ENCODE peak calls at places on chromosomes 6 and 20, in four cellular contexts. K is H1, N is trophoblast cell, D is IMR-90. Y is an unnamed sample.

GRCh38 chr6:100899202-100899601 is 18.1 kb upstream of the ASCC3 start:
- DNase-seq in K (no peak), N (no peak), D (no peak), Y (no peak)

GRCh38 chr6:85390775-85391174 is 59.1 kb upstream of the NT5E start:
- DNase-seq in K (no peak), N (no peak), D (peak), Y (no peak)

GRCh38 chr6:31734703-31735500 is 1.4 kb downstream of the CLIC1 start:
- DNase-seq in K (peak), N (peak), D (peak), Y (peak)

GRCh38 chr6:151765444-151765886 is 42.0 kb upstream of the ESR1 start:
- DNase-seq in K (no peak), N (peak), D (peak), Y (peak)

GRCh38 chr6:88763160-88763559 is 200.3 kb downstream of the RNGTT start:
- DNase-seq in K (no peak), N (peak), D (peak), Y (no peak)

GRCh38 chr20:63977392-63978276 is 1.8 kb downstream of the SAMD10 start:
- DNase-seq in K (no peak), N (no peak), D (peak), Y (no peak)

GRCh38 chr6:73036689-73037088 is 188.6 kb downstream of the KHDC1L start:
- DNase-seq in K (no peak), N (no peak), D (no peak), Y (no peak)

GRCh38 chr20:34709836-34710567 is 5.9 kb downstream of the TP53INP2 start:
- DNase-seq in K (no peak), N (peak), D (peak), Y (peak)

GRCh38 chr6:125953502-125953875 is 3.1 kb upstream of the HINT3 start:
- DNase-seq in K (peak), N (peak), D (no peak), Y (no peak)

DNA sequence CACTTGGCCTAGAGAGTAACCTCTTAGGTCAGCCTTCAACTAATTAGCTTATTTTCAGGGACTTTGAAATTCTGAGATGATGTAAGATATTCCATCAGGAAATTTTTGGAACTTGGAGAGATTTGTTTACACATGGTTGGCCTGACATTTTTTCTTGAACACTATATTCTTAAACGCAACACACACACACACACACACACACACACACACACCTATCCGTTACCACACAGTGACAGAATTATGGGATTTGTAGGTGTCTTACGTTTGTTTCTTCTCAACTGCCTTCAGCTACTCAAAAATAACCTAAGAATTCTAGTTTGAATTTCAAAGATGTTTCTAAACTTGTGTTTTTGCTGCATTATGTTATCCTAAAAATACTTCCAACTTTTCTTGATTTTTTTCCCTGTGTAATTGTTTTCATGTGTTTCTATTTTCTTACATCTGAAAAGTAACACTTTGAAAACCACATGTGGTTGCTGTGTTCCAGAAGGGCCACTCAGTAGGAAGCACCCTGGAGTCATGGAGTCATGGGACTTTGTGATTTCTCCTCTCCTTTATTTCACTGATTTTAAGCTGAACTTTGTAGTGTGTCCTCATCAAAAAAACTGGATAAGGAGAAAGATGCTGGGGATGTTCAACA is 32.0 kb downstream of the MARCKS start:
- DNase-seq in K (no peak), N (no peak), D (no peak), Y (no peak)
- H3K27ac ChIP-seq in K (no peak), N (no peak), D (no peak), Y (no peak)

GRCh38 chr20:50308166-50308512 is 117.5 kb downstream of the CEBPB start:
- DNase-seq in K (no peak), N (no peak), D (no peak), Y (no peak)
- H2BK120ac ChIP-seq in K (no peak), N (no peak), D (peak), Y (no peak)

DNA sequence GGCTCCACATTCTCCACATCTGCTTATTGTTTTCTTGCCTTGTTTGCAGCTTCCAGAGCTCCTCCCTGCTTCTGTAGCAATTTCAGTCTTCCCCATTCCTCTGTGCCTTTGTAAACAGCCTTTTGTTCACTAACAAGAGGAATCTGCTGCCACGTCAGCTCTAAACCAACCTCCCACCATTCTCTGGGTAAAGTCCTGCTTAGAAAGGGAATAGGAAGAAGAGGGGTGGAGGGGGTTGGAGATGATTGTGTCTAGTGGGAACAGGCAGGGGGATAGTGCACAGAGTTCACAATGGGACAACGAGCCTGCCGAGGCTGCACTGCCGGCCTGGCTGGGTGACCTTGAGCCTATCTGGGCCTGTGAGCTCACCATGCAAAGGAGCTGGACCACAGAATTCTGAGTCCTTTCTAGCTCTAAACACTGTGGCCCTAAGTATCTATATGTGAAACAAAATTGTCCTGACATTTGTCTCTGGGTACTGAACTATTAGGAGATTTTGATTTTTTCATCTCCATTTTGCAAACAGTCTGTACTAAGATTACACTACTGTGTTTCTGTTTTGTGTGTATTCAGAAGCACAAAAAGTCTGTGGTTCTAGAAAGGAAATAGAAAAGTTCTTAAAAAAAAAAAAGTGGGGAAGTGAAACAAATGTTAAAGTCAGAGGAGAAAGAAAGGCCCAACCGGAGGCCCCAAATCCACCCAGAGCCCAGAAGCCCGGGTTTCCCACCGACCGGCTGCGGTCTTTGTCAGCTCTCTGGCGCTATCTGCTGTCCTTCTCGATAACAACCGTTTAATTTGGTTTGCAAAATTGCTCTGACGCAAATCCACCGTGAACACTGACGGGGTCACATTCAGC is 1.4 kb upstream of the PRND start:
- DNase-seq in K (peak), N (peak), D (peak), Y (peak)
- H3K18ac ChIP-seq in K (peak), N (no peak), D (no peak), Y (no peak)

GRCh38 chr20:61436268-61436667 is 184.2 kb downstream of the CDH4 start:
- DNase-seq in K (no peak), N (no peak), D (peak), Y (no peak)

GRCh38 chr20:61439251-61439650 is 187.2 kb downstream of the CDH4 start:
- DNase-seq in K (no peak), N (no peak), D (no peak), Y (no peak)

GRCh38 chr20:61436674-61437279 is 184.7 kb downstream of the CDH4 start:
- DNase-seq in K (peak), N (no peak), D (peak), Y (peak)

GRCh38 chr20:61437280-61438206 is 185.5 kb downstream of the CDH4 start:
- DNase-seq in K (no peak), N (no peak), D (peak), Y (peak)

GRCh38 chr20:61438285-61438684 is 186.2 kb downstream of the CDH4 start:
- DNase-seq in K (no peak), N (no peak), D (no peak), Y (no peak)
- H3K27ac ChIP-seq in K (no peak), N (no peak), D (no peak), Y (peak)

DNA sequence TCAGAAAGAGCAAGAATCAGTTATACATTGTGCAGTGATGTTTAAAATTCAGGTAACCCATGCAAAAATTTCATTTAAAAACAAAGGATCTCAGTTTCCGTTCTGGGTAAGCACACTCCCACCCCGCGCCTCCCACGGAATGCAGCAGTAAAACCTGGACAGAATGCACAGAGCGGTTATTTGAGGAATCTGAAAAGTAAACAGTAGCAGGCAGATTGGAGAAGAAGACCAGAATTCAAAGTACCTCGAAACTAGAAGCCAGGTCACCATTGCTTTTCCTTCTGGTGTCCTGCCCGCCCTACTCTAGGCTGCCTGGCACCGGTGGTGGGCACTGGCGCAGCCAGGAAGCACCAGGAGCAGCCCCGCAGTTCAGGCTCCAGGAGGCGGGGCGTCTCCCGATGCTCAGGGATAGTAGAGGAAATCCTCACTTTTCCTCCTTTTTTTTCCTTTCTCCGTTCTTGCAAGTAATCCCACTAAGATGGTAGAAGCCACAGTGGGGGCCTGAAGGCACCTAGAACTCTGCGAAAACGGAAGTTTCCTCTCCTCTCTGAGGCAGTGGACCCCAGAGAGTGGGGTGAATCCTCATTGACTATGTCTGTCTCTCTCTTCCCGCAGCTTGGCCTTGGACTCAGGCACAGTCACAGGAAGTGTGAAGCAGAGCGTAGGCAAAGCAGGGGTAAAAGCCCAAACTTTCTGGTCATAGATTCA is 28.3 kb downstream of the METTL24 start:
- DNase-seq in K (no peak), N (no peak), D (peak), Y (no peak)
- H2BK120ac ChIP-seq in K (no peak), N (peak), D (peak), Y (no peak)

GRCh38 chr6:28225056-28225834 is at the start of gene ZSCAN9:
- DNase-seq in K (peak), N (peak), D (peak), Y (peak)
- H3K18ac ChIP-seq in K (peak), N (peak), D (peak), Y (peak)

DNA sequence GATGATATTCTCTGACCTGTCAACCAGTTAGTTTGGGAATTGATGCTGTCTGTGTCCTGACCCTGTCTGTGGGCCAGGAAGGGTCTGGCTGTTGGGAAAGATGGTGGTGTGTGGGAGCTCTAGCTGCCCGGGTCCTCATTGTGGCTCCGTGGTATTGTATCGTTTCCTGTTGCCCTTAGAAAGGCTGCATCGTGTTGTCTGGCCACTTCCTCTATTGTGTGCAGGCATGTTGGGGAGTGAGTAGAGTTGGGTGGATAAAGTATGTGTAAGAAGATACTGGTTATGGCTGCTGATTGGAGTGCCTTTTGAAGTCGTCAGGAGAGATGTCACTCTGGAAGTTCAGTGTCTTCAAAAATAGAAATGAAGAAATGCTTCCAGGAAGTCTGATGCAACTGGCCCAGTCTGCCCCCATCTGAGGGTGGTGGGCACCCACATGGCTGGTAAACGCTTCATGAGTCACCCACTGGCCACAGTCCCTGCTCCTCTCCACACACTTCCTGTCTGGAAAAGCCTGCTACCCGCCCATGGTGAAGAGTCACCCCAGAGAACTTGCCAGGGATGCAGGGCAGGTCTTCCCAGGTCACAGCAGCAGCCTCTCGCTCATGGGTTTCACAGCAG is 27.9 kb downstream of the PPARD start:
- DNase-seq in K (no peak), N (peak), D (peak), Y (no peak)
- H3K27ac ChIP-seq in K (no peak), N (no peak), D (peak), Y (no peak)